ENCODE peak calls at places on chromosomes 16 and 17, in four cellular contexts. F, Y, P and S are unnamed samples.

GRCh38 chr17:50152736-50153135 is 2.3 kb upstream of the PPP1R9B start:
- DNase-seq in Y (no peak), P (no peak), F (no peak), S (no peak)

GRCh38 chr17:56808503-56808902 is 25.2 kb downstream of the C17orf67 start:
- DNase-seq in Y (no peak), F (no peak), P (no peak), S (no peak)

GRCh38 chr17:27904534-27904933 is 11.4 kb upstream of the LYRM9 start:
- DNase-seq in F (no peak), Y (no peak), P (no peak), S (no peak)

GRCh38 chr17:10616502-10617119 is 40.5 kb downstream of the MYH3 start:
- DNase-seq in F (peak; percentile 64), P (peak; percentile 99), Y (peak; percentile 83), S (peak; percentile 69)

GRCh38 chr17:18258356-18259038 is at the start of gene FLII:
- DNase-seq in F (peak; percentile 69), Y (no peak), P (peak; percentile 83), S (peak; percentile 19)

GRCh38 chr17:72754513-72754912 is 338.0 kb downstream of the SLC39A11 start:
- DNase-seq in P (no peak), Y (no peak), F (no peak), S (no peak)

GRCh38 chr16:6209355-6209930 is 1111.8 kb upstream of the EEF2KMT start:
- DNase-seq in Y (no peak), P (no peak), F (no peak), S (no peak)

GRCh38 chr16:16021988-16022682 is 72.7 kb downstream of the ABCC1 start:
- DNase-seq in P (no peak), F (peak; percentile 95), Y (peak; percentile 81), S (peak; percentile 88)

GRCh38 chr16:85288869-85289660 is 176.8 kb upstream of the CIBAR2 start:
- DNase-seq in F (no peak), P (no peak), Y (no peak), S (peak; percentile 85)

GRCh38 chr16:47574091-47575054 is 113.2 kb downstream of the PHKB start:
- DNase-seq in P (no peak), Y (no peak), F (no peak), S (no peak)

GRCh38 chr17:44438634-44439033 is 49.2 kb upstream of the ITGA2B start:
- DNase-seq in F (no peak), Y (no peak), P (no peak), S (no peak)

GRCh38 chr17:19448341-19449268 is 37.6 kb downstream of the RNF112 start:
- DNase-seq in F (no peak), Y (no peak), P (no peak), S (peak; percentile 19)

GRCh38 chr16:8885674-8886592 is 3.8 kb downstream of the LITAFD start:
- DNase-seq in F (no peak), Y (no peak), P (no peak), S (peak; percentile 46)

GRCh38 chr17:7674934-7675333 is 12.4 kb downstream of the TP53 start:
- DNase-seq in Y (no peak), F (no peak), P (no peak), S (no peak)

GRCh38 chr16:65728172-65728571 is 606.3 kb upstream of the CDH11 start:
- DNase-seq in F (no peak), P (no peak), Y (no peak), S (no peak)

GRCh38 chr16:12340151-12340733 is 363.7 kb downstream of the SNX29 start:
- DNase-seq in Y (peak; percentile 55), F (peak; percentile 58), P (peak; percentile 72), S (peak; percentile 74)

GRCh38 chr16:1428511-1428910 is 2.4 kb upstream of the PERCC1 start:
- DNase-seq in P (peak; percentile 85), Y (no peak), F (peak; percentile 75), S (no peak)

GRCh38 chr16:61296305-61296704 is 739.9 kb downstream of the CDH8 start:
- DNase-seq in F (no peak), P (no peak), Y (no peak), S (no peak)

GRCh38 chr16:74999683-75000480 is 1.1 kb downstream of the ZNRF1 start:
- DNase-seq in P (peak; percentile 85), Y (no peak), F (no peak), S (peak; percentile 44)

GRCh38 chr17:19302791-19303233 is 59.7 kb downstream of the B9D1 start:
- DNase-seq in P (no peak), F (no peak), Y (no peak), S (no peak)

GRCh38 chr17:14331200-14331981 is 30.5 kb downstream of the HS3ST3B1 start:
- DNase-seq in P (no peak), F (peak; percentile 49), Y (no peak), S (no peak)

GRCh38 chr16:89473791-89474414 is 16.5 kb downstream of the ANKRD11 start:
- DNase-seq in P (no peak), F (no peak), Y (no peak), S (no peak)

GRCh38 chr16:50605733-50606430 is 57.7 kb downstream of the NKD1 start:
- DNase-seq in F (no peak), Y (no peak), P (no peak), S (no peak)

GRCh38 chr16:15466886-15467781 is 32.7 kb downstream of the BMERB1 start:
- DNase-seq in P (no peak), Y (no peak), F (no peak), S (peak; percentile 35)

GRCh38 chr16:67934306-67935095 is 2.1 kb downstream of the PSMB10 start:
- DNase-seq in Y (no peak), P (no peak), F (peak; percentile 44), S (no peak)

GRCh38 chr16:15494231-15494630 is 59.8 kb downstream of the BMERB1 start:
- DNase-seq in Y (peak; percentile 92), P (no peak), F (no peak), S (peak; percentile 73)

GRCh38 chr17:27430882-27431491 is 25.3 kb upstream of the KSR1 start:
- DNase-seq in P (peak; percentile 61), Y (peak; percentile 28), F (peak; percentile 29), S (peak; percentile 34)

GRCh38 chr17:43779145-43780125 is 658 bp upstream of the DUSP3 start:
- DNase-seq in F (no peak), Y (peak; percentile 34), P (no peak), S (peak; percentile 58)

GRCh38 chr16:54216268-54217187 is 70.1 kb downstream of the IRX3 start:
- DNase-seq in F (no peak), P (no peak), Y (no peak), S (no peak)

GRCh38 chr16:28902909-28903308 is 22.1 kb downstream of the RABEP2 start:
- DNase-seq in P (no peak), F (no peak), Y (no peak), S (no peak)

GRCh38 chr17:1940810-1941185 is 84.3 kb downstream of the RTN4RL1 start:
- DNase-seq in Y (no peak), F (no peak), P (no peak), S (no peak)

GRCh38 chr16:23371368-23371767 is 69.3 kb downstream of the SCNN1B start:
- DNase-seq in F (no peak), P (no peak), Y (no peak), S (no peak)

GRCh38 chr17:77011173-77012011 is 129.4 kb upstream of the SEC14L1 start:
- DNase-seq in Y (peak; percentile 48), F (no peak), P (peak; percentile 86), S (peak; percentile 53)

GRCh38 chr16:54363760-54364159 is 77.2 kb upstream of the IRX3 start:
- DNase-seq in Y (no peak), F (no peak), P (no peak), S (no peak)

GRCh38 chr17:40536731-40537171 is 28.5 kb downstream of the CCR7 start:
- DNase-seq in Y (no peak), F (no peak), P (no peak), S (no peak)
- TF ChIP-seq MAX in Y (no peak), F (no peak), P (no peak), S (no peak)

GRCh38 chr17:79855331-79856124 is 16.3 kb upstream of the CBX4 start:
- DNase-seq in F (no peak), P (no peak), Y (no peak), S (no peak)
- TF ChIP-seq FOSL1 in F (no peak), P (no peak), Y (no peak), S (no peak)

DNA sequence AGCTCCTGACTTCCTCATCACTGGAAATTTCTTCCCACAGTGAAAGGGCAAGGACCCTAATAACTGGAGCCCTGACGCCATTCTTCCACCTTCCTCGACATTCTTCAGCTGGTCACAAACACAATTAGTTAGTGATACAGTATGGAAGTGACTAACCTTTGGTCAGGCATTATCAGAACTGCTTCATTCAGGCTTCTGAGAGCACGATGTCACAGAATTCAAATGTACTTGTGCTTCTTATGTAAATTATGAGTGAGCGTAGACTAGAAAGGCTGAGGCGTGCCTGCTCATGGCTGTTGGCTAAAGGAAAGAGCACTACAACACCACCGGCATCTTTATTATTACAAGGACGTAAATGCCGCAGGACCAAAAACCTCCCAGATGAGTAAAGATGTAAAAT is 303.0 kb upstream of the AXIN2 start:
- DNase-seq in P (no peak), Y (no peak), F (no peak), S (no peak)
- TF ChIP-seq MAX in P (no peak), Y (no peak), F (no peak), S (no peak)

GRCh38 chr17:75526555-75527270 is 1.2 kb downstream of the LLGL2 start:
- DNase-seq in F (no peak), Y (no peak), P (peak; percentile 66), S (no peak)
- TF ChIP-seq FOSL1 in F (no peak), Y (peak; percentile 37), P (no peak), S (no peak)

GRCh38 chr17:16434662-16435061 is 19.3 kb downstream of the TRPV2 start:
- DNase-seq in Y (no peak), F (no peak), P (peak; percentile 70), S (no peak)

GRCh38 chr17:16435951-16436886 is 20.8 kb downstream of the TRPV2 start:
- DNase-seq in F (no peak), P (no peak), Y (no peak), S (no peak)

GRCh38 chr17:16432017-16432416 is 16.6 kb downstream of the TRPV2 start:
- DNase-seq in P (no peak), F (no peak), Y (no peak), S (no peak)

GRCh38 chr17:16430650-16431049 is 15.3 kb downstream of the TRPV2 start:
- DNase-seq in P (no peak), F (no peak), Y (no peak), S (no peak)

GRCh38 chr17:16433514-16433913 is 18.1 kb downstream of the TRPV2 start:
- DNase-seq in Y (no peak), F (no peak), P (no peak), S (no peak)
- TF ChIP-seq MAX in Y (no peak), F (no peak), P (no peak), S (no peak)